ENCODE peak calls at places on chromosome 5, in six cellular contexts. I is HCT116, Q is neural progenitor cell, O is GM23338, J is fibroblast of lung, U is mammary epithelial cell. Z is an unnamed sample.

GRCh38 chr5:6246820-6247437 is 131.4 kb downstream of the MED10 start:
- DNase-seq in I (no peak), Q (no peak), O (no peak), J (no peak), U (no peak), Z (no peak)

GRCh38 chr5:138459311-138459710 is 6.0 kb upstream of the EGR1 start:
- DNase-seq in I (no peak), Q (no peak), O (no peak), J (no peak), U (no peak), Z (no peak)

GRCh38 chr5:142826741-142827492 is 56.7 kb downstream of the ARHGAP26 start:
- DNase-seq in I (peak), Q (no peak), O (no peak), J (peak), U (peak), Z (peak)

GRCh38 chr5:3126639-3127038 is 375.2 kb upstream of the IRX2 start:
- DNase-seq in I (no peak), Q (no peak), O (no peak), J (no peak), U (no peak), Z (no peak)

GRCh38 chr5:34687269-34688011 is 31.3 kb downstream of the RAI14 start:
- DNase-seq in I (peak), Q (no peak), O (no peak), J (no peak), U (no peak), Z (peak)

GRCh38 chr5:173010547-173011464 is 27.2 kb downstream of the ATP6V0E1 start:
- DNase-seq in I (no peak), Q (peak), O (peak), J (peak), U (peak), Z (no peak)

GRCh38 chr5:116068028-116068632 is 16.7 kb upstream of the COMMD10 start:
- DNase-seq in I (peak), Q (peak), O (peak), J (peak), U (peak), Z (peak)

GRCh38 chr5:19247302-19247701 is 740.7 kb downstream of the CDH18 start:
- DNase-seq in I (no peak), Q (no peak), O (no peak), J (no peak), U (no peak), Z (no peak)

GRCh38 chr5:33379757-33380156 is 61.0 kb upstream of the TARS1 start:
- DNase-seq in I (peak), Q (peak), O (peak), J (peak), U (peak), Z (no peak)

GRCh38 chr5:37738057-37738691 is 101.7 kb downstream of the GDNF start:
- DNase-seq in I (peak), Q (no peak), O (no peak), J (peak), U (peak), Z (peak)

GRCh38 chr5:37859805-37860204 is 20.0 kb upstream of the GDNF start:
- DNase-seq in I (no peak), Q (no peak), O (no peak), J (no peak), U (no peak), Z (no peak)

GRCh38 chr5:75611324-75612210 is at the start of gene ANKDD1B:
- DNase-seq in I (no peak), Q (peak), O (peak), J (peak), U (peak), Z (peak)

GRCh38 chr5:152146566-152146965 is 221.9 kb upstream of the GLRA1 start:
- DNase-seq in I (no peak), Q (no peak), O (no peak), J (no peak), U (no peak), Z (no peak)

GRCh38 chr5:34656001-34656699 is at the start of gene RAI14:
- DNase-seq in I (peak), Q (peak), O (peak), J (peak), U (peak), Z (peak)

GRCh38 chr5:55853271-55853670 is 2.1 kb downstream of the IL31RA start:
- DNase-seq in I (no peak), Q (no peak), O (no peak), J (no peak), U (peak), Z (no peak)

GRCh38 chr5:72183231-72183630 is 76.0 kb downstream of the MAP1B start:
- DNase-seq in I (no peak), Q (peak), O (peak), J (no peak), U (no peak), Z (no peak)

GRCh38 chr5:16502866-16503265 is 37.3 kb upstream of the ZNF622 start:
- DNase-seq in I (no peak), Q (peak), O (no peak), J (no peak), U (peak), Z (peak)

GRCh38 chr5:67986761-67987160 is 228.8 kb upstream of the PIK3R1 start:
- DNase-seq in I (no peak), Q (no peak), O (no peak), J (no peak), U (no peak), Z (no peak)

GRCh38 chr5:32419791-32420190 is 24.7 kb downstream of the ZFR start:
- DNase-seq in I (no peak), Q (no peak), O (no peak), J (peak), U (no peak), Z (no peak)

GRCh38 chr5:95731571-95732554 is 727 bp downstream of the RHOBTB3 start:
- DNase-seq in I (no peak), Q (peak), O (peak), J (peak), U (peak), Z (no peak)
- TF ChIP-seq EZH2 in I (no peak), Q (peak), O (peak), J (no peak), U (peak), Z (no peak)

GRCh38 chr5:150112211-150113046 is 26.1 kb upstream of the CSF1R start:
- DNase-seq in I (no peak), Q (peak), O (no peak), J (peak), U (peak), Z (peak)
- H3K27ac ChIP-seq in I (no peak), Q (no peak), O (no peak), J (peak), U (peak), Z (peak)

GRCh38 chr5:43037929-43038510 is 2.1 kb downstream of the ANXA2R start:
- DNase-seq in I (no peak), Q (peak), O (peak), J (peak), U (peak), Z (no peak)
- TF ChIP-seq EZH2 in I (no peak), Q (peak), O (peak), J (no peak), U (no peak), Z (no peak)

GRCh38 chr5:1490360-1490759 is 33.4 kb downstream of the LPCAT1 start:
- DNase-seq in I (no peak), Q (no peak), O (no peak), J (no peak), U (no peak), Z (no peak)
- H3K27ac ChIP-seq in I (no peak), Q (no peak), O (no peak), J (no peak), U (no peak), Z (no peak)

GRCh38 chr5:139649082-139649991 is 1.2 kb downstream of the CXXC5 start:
- DNase-seq in I (no peak), Q (peak), O (peak), J (no peak), U (no peak), Z (no peak)
- TF ChIP-seq EZH2 in I (no peak), Q (peak), O (no peak), J (peak), U (no peak), Z (no peak)

DNA sequence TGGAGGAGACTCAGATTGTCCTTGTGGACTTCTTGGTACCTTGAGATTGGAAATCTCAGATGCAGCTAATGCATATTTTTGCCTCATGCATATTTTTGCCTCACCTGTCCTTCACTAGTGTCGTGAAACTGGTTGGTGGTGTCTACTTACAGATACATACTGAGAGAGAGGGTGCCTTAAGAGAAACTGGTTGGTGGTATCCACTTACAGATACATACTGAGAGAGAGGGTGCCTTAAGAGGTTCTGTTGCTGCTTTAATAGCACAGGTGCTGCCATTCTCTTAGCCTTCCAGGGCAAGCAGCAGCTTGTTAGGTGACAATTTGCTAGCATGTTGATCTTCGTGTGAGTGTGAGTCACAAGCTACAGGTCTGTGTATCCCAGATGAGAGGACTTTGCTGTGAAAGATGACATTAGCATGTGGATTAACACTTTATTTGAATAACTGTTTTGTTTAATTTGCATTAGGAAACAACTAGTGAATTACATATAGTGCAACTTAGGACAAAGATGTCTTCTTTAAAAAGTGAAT is 1.4 kb downstream of the PTTG1 start:
- DNase-seq in I (no peak), Q (no peak), O (no peak), J (no peak), U (peak), Z (no peak)
- H3K27ac ChIP-seq in I (no peak), Q (no peak), O (peak), J (no peak), U (peak), Z (no peak)